ENCODE peak calls at places on chromosome 22, in four cellular contexts. Y is adrenal gland, F is RWPE1, B is tibial nerve. Z is an unnamed sample.

GRCh38 chr22:36505998-36506635 is 723 bp downstream of the FOXRED2 start:
- DNase-seq in Y (no peak), F (no peak), B (no peak), Z (peak)

GRCh38 chr22:19059481-19060278 is 62.5 kb downstream of the DGCR2 start:
- DNase-seq in B (no peak), Y (no peak), F (no peak), Z (no peak)

GRCh38 chr22:46129390-46130041 is 20.8 kb upstream of the PPARA start:
- DNase-seq in Y (peak), F (no peak), B (no peak), Z (peak)

GRCh38 chr22:37187891-37188761 is at the start of gene C1QTNF6:
- DNase-seq in B (no peak), Y (no peak), F (peak), Z (no peak)

GRCh38 chr22:27867114-27867957 is 51.7 kb downstream of the PITPNB start:
- DNase-seq in F (no peak), B (no peak), Y (peak), Z (no peak)

GRCh38 chr22:22968366-22968765 is 80.8 kb downstream of the IGLL5 start:
- DNase-seq in Y (no peak), F (no peak), B (no peak), Z (no peak)

GRCh38 chr22:43337385-43337784 is 5.8 kb downstream of the SCUBE1 start:
- DNase-seq in B (no peak), Y (peak), F (no peak), Z (no peak)

GRCh38 chr22:40345271-40345670 is 1.0 kb upstream of the ADSL start:
- DNase-seq in Y (peak), B (no peak), F (no peak), Z (peak)

GRCh38 chr22:25736378-25737011 is 5.5 kb upstream of the MYO18B start:
- DNase-seq in F (no peak), Y (no peak), B (no peak), Z (no peak)

GRCh38 chr22:50078246-50078645 is 7.0 kb downstream of the MLC1 start:
- DNase-seq in Y (no peak), B (no peak), F (no peak), Z (no peak)

GRCh38 chr22:50105529-50106100 is 15.8 kb downstream of the MOV10L1 start:
- DNase-seq in B (no peak), Y (peak), F (peak), Z (no peak)

GRCh38 chr22:46018859-46019258 is 41.9 kb upstream of the WNT7B start:
- DNase-seq in F (no peak), Y (no peak), B (no peak), Z (no peak)

Z was measured in transverse colon.